ENCODE peak calls at places on chromosome 19, in five cellular contexts. One of them, this sample, is unnamed.

GRCh38 chr19:4357095-4357797 is 13.9 kb downstream of the MPND start:
- DNase-seq in K562: no peak
- DNase-seq in breast epithelium: no peak
- DNase-seq in A549: no peak
- DNase-seq in IMR-90: no peak
- DNase-seq in this sample: no peak

GRCh38 chr19:15331419-15332310 is 674 bp downstream of the BRD4 start:
- DNase-seq in IMR-90: no peak
- DNase-seq in K562: peak
- DNase-seq in A549: peak
- DNase-seq in breast epithelium: no peak
- DNase-seq in this sample: peak

GRCh38 chr19:12800873-12801465 is 631 bp downstream of the PRDX2 start:
- DNase-seq in K562: peak
- DNase-seq in IMR-90: no peak
- DNase-seq in A549: no peak
- DNase-seq in breast epithelium: no peak
- DNase-seq in this sample: peak

GRCh38 chr19:4606921-4607678 is 32.2 kb upstream of the TNFAIP8L1 start:
- DNase-seq in IMR-90: no peak
- DNase-seq in A549: no peak
- DNase-seq in breast epithelium: no peak
- DNase-seq in K562: no peak
- DNase-seq in this sample: no peak

GRCh38 chr19:4066682-4067395 is at the start of gene ZBTB7A:
- DNase-seq in K562: peak
- DNase-seq in breast epithelium: peak
- DNase-seq in IMR-90: peak
- DNase-seq in A549: peak
- DNase-seq in this sample: peak

GRCh38 chr19:44745386-44745831 is 3.1 kb upstream of the BCL3 start:
- DNase-seq in breast epithelium: peak
- DNase-seq in A549: peak
- DNase-seq in K562: no peak
- DNase-seq in IMR-90: peak
- DNase-seq in this sample: no peak

GRCh38 chr19:28881616-28882015 is 331.3 kb downstream of the UQCRFS1 start:
- DNase-seq in A549: no peak
- DNase-seq in breast epithelium: no peak
- DNase-seq in IMR-90: no peak
- DNase-seq in K562: no peak
- DNase-seq in this sample: no peak

GRCh38 chr19:13986348-13986904 is 19.7 kb downstream of the RFX1 start:
- DNase-seq in IMR-90: peak
- DNase-seq in K562: no peak
- DNase-seq in A549: no peak
- DNase-seq in breast epithelium: no peak
- DNase-seq in this sample: peak

GRCh38 chr19:4338441-4339350 is at the start of gene STAP2:
- DNase-seq in breast epithelium: peak
- DNase-seq in IMR-90: no peak
- DNase-seq in K562: no peak
- DNase-seq in A549: no peak
- DNase-seq in this sample: peak

GRCh38 chr19:2645816-2646215 is 56.7 kb downstream of the GNG7 start:
- DNase-seq in K562: no peak
- DNase-seq in breast epithelium: no peak
- DNase-seq in IMR-90: no peak
- DNase-seq in A549: no peak
- DNase-seq in this sample: no peak

GRCh38 chr19:2317756-2318155 is 9.8 kb upstream of the LINGO3 start:
- DNase-seq in K562: no peak
- DNase-seq in breast epithelium: no peak
- DNase-seq in A549: no peak
- DNase-seq in IMR-90: no peak
- DNase-seq in this sample: no peak

GRCh38 chr19:3176715-3177501 is 1.7 kb upstream of the S1PR4 start:
- DNase-seq in breast epithelium: no peak
- DNase-seq in K562: peak
- DNase-seq in A549: peak
- DNase-seq in IMR-90: peak
- DNase-seq in this sample: peak

GRCh38 chr19:18023596-18024212 is 15.7 kb downstream of the ARRDC2 start:
- DNase-seq in IMR-90: no peak
- DNase-seq in K562: no peak
- DNase-seq in breast epithelium: no peak
- DNase-seq in A549: no peak
- DNase-seq in this sample: no peak

GRCh38 chr19:38898788-38899446 is 501 bp downstream of the SIRT2 start:
- DNase-seq in IMR-90: peak
- DNase-seq in breast epithelium: no peak
- DNase-seq in A549: peak
- DNase-seq in K562: no peak
- DNase-seq in this sample: no peak

GRCh38 chr19:39032164-39032918 is at the start of gene FBXO27:
- DNase-seq in IMR-90: no peak
- DNase-seq in K562: peak
- DNase-seq in breast epithelium: no peak
- DNase-seq in A549: no peak
- DNase-seq in this sample: no peak

GRCh38 chr19:48964205-48965032 is 690 bp upstream of the FTL start:
- DNase-seq in IMR-90: peak
- DNase-seq in K562: no peak
- DNase-seq in breast epithelium: no peak
- DNase-seq in A549: peak
- DNase-seq in this sample: no peak

GRCh38 chr19:48965033-48965805 is at the start of gene FTL:
- DNase-seq in K562: peak
- DNase-seq in A549: peak
- DNase-seq in IMR-90: peak
- DNase-seq in breast epithelium: peak
- DNase-seq in this sample: peak

GRCh38 chr19:48967346-48968178 is 2.5 kb downstream of the FTL start:
- DNase-seq in breast epithelium: no peak
- DNase-seq in A549: peak
- DNase-seq in K562: no peak
- DNase-seq in IMR-90: peak
- DNase-seq in this sample: peak

GRCh38 chr19:48966541-48967345 is 1.6 kb downstream of the FTL start:
- DNase-seq in IMR-90: no peak
- DNase-seq in K562: no peak
- DNase-seq in breast epithelium: no peak
- DNase-seq in A549: no peak
- DNase-seq in this sample: no peak

GRCh38 chr19:48965806-48966540 is 864 bp downstream of the FTL start:
- DNase-seq in A549: peak
- DNase-seq in K562: peak
- DNase-seq in IMR-90: peak
- DNase-seq in breast epithelium: peak
- DNase-seq in this sample: peak
- TF ChIP-seq POLR2A in A549: no peak
- TF ChIP-seq POLR2A in K562: no peak
- TF ChIP-seq POLR2A in IMR-90: peak
- TF ChIP-seq POLR2A in breast epithelium: no peak
- TF ChIP-seq POLR2A in this sample: no peak

DNA sequence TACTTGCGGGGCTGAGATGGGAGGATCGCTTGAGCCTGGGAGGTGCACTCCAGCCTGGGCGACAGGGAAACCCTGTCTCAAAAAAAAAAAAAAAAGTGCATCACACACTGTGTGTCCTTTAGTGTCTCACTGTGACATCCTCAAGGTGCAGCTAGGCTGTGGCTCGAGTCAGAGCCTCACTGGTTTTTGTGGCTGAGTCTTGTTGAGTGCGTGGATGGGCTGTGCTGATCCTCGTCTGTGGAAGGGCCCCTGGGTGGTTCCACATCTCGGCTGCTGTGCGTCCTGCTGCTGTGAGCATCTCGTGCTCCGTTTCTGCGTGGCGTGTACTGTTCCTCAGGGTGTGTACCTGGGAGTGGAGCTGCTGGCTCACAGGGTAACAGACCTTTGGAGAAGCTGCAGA is 11.2 kb downstream of the STK11 start:
- DNase-seq in K562: no peak
- DNase-seq in breast epithelium: no peak
- DNase-seq in IMR-90: no peak
- DNase-seq in A549: no peak
- DNase-seq in this sample: no peak
- TF ChIP-seq POLR2A in K562: no peak
- TF ChIP-seq POLR2A in breast epithelium: no peak
- TF ChIP-seq POLR2A in IMR-90: no peak
- TF ChIP-seq POLR2A in A549: no peak
- TF ChIP-seq POLR2A in this sample: no peak

GRCh38 chr19:50851620-50852019 is 3.1 kb upstream of the KLK3 start:
- DNase-seq in IMR-90: no peak
- DNase-seq in breast epithelium: no peak
- DNase-seq in A549: no peak
- DNase-seq in K562: no peak
- DNase-seq in this sample: no peak
- TF ChIP-seq POLR2A in IMR-90: no peak
- TF ChIP-seq POLR2A in breast epithelium: no peak
- TF ChIP-seq POLR2A in A549: no peak
- TF ChIP-seq POLR2A in K562: no peak
- TF ChIP-seq POLR2A in this sample: no peak

GRCh38 chr19:9834726-9835506 is at the start of gene PIN1:
- DNase-seq in IMR-90: peak
- DNase-seq in K562: peak
- DNase-seq in A549: peak
- DNase-seq in breast epithelium: peak
- DNase-seq in this sample: peak
- TF ChIP-seq POLR2A in IMR-90: peak
- TF ChIP-seq POLR2A in K562: peak
- TF ChIP-seq POLR2A in A549: peak
- TF ChIP-seq POLR2A in breast epithelium: no peak
- TF ChIP-seq POLR2A in this sample: peak

DNA sequence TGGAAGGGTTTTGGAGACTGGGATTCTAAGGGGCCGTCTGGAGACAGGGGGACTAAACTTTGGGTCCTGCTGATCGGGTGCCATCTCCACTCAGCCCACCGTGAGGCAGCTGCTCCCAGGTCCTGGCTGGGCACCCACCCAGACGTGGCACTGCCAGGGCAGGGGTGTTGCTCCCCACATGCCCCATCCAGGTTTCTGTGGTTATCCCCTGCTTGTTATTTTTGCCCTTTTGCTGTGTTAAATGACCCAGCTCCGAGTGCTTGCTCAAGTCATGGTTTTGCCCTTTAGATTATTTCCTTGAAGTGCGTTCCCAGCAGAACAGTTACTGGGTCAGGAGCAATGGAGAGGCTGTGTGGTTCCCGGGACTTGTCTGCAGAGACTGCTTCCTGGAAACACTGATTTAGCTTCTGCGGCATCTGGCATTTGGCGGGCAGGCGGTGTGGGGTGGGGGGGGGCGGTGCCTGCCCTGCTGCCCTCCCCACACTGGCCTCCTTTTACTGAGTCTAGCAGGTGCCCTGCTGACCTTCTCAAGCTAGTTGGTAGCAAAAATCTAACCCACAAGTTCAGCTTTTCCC is 1.9 kb downstream of the RAB11B start:
- DNase-seq in IMR-90: no peak
- DNase-seq in K562: no peak
- DNase-seq in breast epithelium: no peak
- DNase-seq in A549: no peak
- DNase-seq in this sample: no peak
- TF ChIP-seq POLR2A in IMR-90: no peak
- TF ChIP-seq POLR2A in K562: no peak
- TF ChIP-seq POLR2A in breast epithelium: no peak
- TF ChIP-seq POLR2A in A549: no peak
- TF ChIP-seq POLR2A in this sample: no peak